ENCODE peak calls at places on chromosome 6, in nine cellular contexts. One of them, this sample, is unnamed.

GRCh38 chr6:27986928-27987725 is 30.1 kb downstream of the OR2B6 start:
- DNase-seq in Calu3: no peak
- DNase-seq in AG04450: no peak
- DNase-seq in pancreas: no peak
- DNase-seq in suprapubic skin: no peak
- DNase-seq in CD8-positive, alpha-beta T cell: no peak
- DNase-seq in transverse colon: no peak
- DNase-seq in B cell: no peak
- DNase-seq in GM10248: no peak
- DNase-seq in this sample: no peak

GRCh38 chr6:142944126-142945066 is 580 bp downstream of the HIVEP2 start:
- DNase-seq in AG04450: peak; percentile 69
- DNase-seq in Calu3: peak; percentile 65
- DNase-seq in CD8-positive, alpha-beta T cell: peak; percentile 83
- DNase-seq in GM10248: peak; percentile 70
- DNase-seq in B cell: peak; percentile 87
- DNase-seq in pancreas: peak; percentile 91
- DNase-seq in suprapubic skin: peak; percentile 95
- DNase-seq in transverse colon: peak; percentile 89
- DNase-seq in this sample: peak; percentile 75

GRCh38 chr6:80696268-80696667 is 589.8 kb downstream of the BCKDHB start:
- DNase-seq in B cell: no peak
- DNase-seq in suprapubic skin: no peak
- DNase-seq in GM10248: no peak
- DNase-seq in Calu3: no peak
- DNase-seq in AG04450: no peak
- DNase-seq in transverse colon: no peak
- DNase-seq in pancreas: no peak
- DNase-seq in CD8-positive, alpha-beta T cell: no peak
- DNase-seq in this sample: no peak

GRCh38 chr6:142871910-142872331 is 73.1 kb downstream of the HIVEP2 start:
- DNase-seq in CD8-positive, alpha-beta T cell: no peak
- DNase-seq in suprapubic skin: no peak
- DNase-seq in AG04450: peak; percentile 38
- DNase-seq in transverse colon: peak; percentile 59
- DNase-seq in GM10248: peak; percentile 38
- DNase-seq in pancreas: no peak
- DNase-seq in B cell: peak; percentile 70
- DNase-seq in Calu3: peak; percentile 66
- DNase-seq in this sample: peak; percentile 81

GRCh38 chr6:106692112-106692822 is 62.9 kb downstream of the QRSL1 start:
- DNase-seq in pancreas: peak; percentile 81
- DNase-seq in Calu3: peak; percentile 69
- DNase-seq in GM10248: no peak
- DNase-seq in transverse colon: peak; percentile 40
- DNase-seq in B cell: no peak
- DNase-seq in AG04450: no peak
- DNase-seq in CD8-positive, alpha-beta T cell: no peak
- DNase-seq in suprapubic skin: no peak
- DNase-seq in this sample: peak; percentile 14

GRCh38 chr6:2158596-2159271 is 86.7 kb downstream of the GMDS start:
- DNase-seq in GM10248: no peak
- DNase-seq in transverse colon: no peak
- DNase-seq in suprapubic skin: no peak
- DNase-seq in pancreas: no peak
- DNase-seq in AG04450: no peak
- DNase-seq in CD8-positive, alpha-beta T cell: no peak
- DNase-seq in B cell: no peak
- DNase-seq in Calu3: no peak
- DNase-seq in this sample: no peak

GRCh38 chr6:139407718-139408222 is 33.3 kb upstream of the CITED2 start:
- DNase-seq in transverse colon: no peak
- DNase-seq in Calu3: no peak
- DNase-seq in pancreas: no peak
- DNase-seq in B cell: no peak
- DNase-seq in suprapubic skin: no peak
- DNase-seq in GM10248: no peak
- DNase-seq in CD8-positive, alpha-beta T cell: no peak
- DNase-seq in AG04450: peak; percentile 74
- DNase-seq in this sample: peak; percentile 97

GRCh38 chr6:48817714-48818113 is 645.3 kb downstream of the MMUT start:
- DNase-seq in suprapubic skin: no peak
- DNase-seq in GM10248: no peak
- DNase-seq in CD8-positive, alpha-beta T cell: no peak
- DNase-seq in Calu3: no peak
- DNase-seq in AG04450: no peak
- DNase-seq in pancreas: no peak
- DNase-seq in B cell: no peak
- DNase-seq in transverse colon: no peak
- DNase-seq in this sample: no peak

GRCh38 chr6:138562691-138563090 is 63.4 kb upstream of the NHSL1 start:
- DNase-seq in Calu3: no peak
- DNase-seq in pancreas: no peak
- DNase-seq in transverse colon: no peak
- DNase-seq in B cell: no peak
- DNase-seq in GM10248: no peak
- DNase-seq in suprapubic skin: no peak
- DNase-seq in AG04450: no peak
- DNase-seq in CD8-positive, alpha-beta T cell: no peak
- DNase-seq in this sample: no peak

DNA sequence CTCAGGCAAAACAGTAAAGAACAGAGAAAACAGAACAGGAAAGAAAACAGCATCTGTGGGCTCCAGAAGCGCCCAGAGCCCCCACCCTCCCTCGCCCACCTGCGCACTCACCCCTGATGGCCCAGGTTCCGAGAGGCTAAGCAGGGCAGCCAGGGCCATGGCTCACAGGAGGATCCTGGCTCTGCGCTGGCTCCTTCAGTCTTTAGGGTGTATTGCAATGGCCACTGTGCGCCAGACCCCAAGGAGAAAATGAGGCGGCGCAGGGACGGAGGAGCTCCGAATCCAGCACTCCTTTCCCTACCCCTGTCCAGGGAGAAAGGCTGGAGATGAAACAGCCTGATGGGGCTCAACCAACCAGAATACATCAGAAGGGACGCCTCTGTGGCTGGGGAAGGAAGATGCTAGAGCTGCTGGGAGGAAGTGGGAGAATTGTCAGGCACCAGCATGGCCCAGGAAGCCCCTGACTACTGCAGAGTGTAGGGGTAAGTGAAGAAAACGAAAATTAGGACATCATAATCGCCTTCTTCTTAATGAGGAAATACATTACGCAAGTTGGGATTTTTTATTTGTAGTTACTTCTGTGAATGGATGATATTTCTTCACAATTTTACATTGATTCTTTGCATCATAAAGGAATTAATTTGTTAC is 49.0 kb downstream of the COL11A2 start:
- DNase-seq in B cell: no peak
- DNase-seq in CD8-positive, alpha-beta T cell: no peak
- DNase-seq in suprapubic skin: no peak
- DNase-seq in Calu3: no peak
- DNase-seq in AG04450: no peak
- DNase-seq in transverse colon: no peak
- DNase-seq in GM10248: no peak
- DNase-seq in pancreas: no peak
- DNase-seq in this sample: no peak
- TF ChIP-seq CTCF in B cell: no peak
- TF ChIP-seq CTCF in CD8-positive, alpha-beta T cell: no peak
- TF ChIP-seq CTCF in suprapubic skin: no peak
- TF ChIP-seq CTCF in Calu3: no peak
- TF ChIP-seq CTCF in AG04450: no peak
- TF ChIP-seq CTCF in transverse colon: no peak
- TF ChIP-seq CTCF in GM10248: no peak
- TF ChIP-seq CTCF in pancreas: no peak
- TF ChIP-seq CTCF in this sample: no peak

DNA sequence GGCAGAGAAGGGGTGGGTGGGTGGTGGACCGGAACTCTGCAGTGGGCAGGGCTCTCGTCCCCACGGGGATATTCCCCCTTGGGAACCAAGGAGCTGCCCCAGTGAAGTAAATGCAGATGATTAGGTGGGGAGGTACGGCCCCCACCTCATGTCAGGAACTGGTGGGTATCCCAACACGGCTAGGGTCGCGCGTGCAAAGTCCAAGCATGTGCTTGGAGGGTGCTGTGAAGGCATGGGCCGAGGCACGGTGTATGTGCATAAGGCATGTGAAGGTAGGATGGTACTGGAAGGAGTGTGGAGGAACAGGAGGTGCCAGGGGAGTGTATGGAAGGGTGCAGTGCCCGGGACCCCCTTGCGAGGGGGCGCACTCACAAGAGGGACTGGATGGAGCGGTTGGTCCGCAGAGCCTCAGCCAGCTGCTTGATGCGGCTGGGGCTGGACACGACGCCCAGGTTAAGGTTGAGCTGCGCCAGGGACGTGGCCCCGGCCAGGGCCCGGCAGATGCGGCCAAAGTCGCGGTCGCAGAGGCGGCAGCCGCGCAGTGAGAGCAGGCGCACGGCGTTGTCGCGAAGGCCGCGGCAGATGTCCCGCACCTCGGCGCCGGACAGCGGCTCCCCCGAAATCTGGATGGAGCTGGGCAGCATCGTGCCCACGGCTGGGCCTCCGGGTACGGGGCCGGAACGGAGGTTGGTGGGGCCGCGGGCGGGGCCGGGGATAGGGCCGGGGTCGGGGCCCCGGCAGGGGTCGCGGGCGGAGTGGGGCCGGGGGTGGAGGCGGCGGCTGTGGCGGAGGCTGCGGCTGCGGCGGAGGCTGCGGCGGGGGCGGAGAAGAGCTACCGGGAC is 783 bp downstream of the LRRC73 start:
- DNase-seq in Calu3: peak; percentile 24
- DNase-seq in CD8-positive, alpha-beta T cell: no peak
- DNase-seq in GM10248: no peak
- DNase-seq in pancreas: peak; percentile 81
- DNase-seq in suprapubic skin: no peak
- DNase-seq in transverse colon: no peak
- DNase-seq in B cell: no peak
- DNase-seq in AG04450: no peak
- DNase-seq in this sample: no peak
- TF ChIP-seq CTCF in Calu3: no peak
- TF ChIP-seq CTCF in CD8-positive, alpha-beta T cell: no peak
- TF ChIP-seq CTCF in GM10248: no peak
- TF ChIP-seq CTCF in pancreas: no peak
- TF ChIP-seq CTCF in suprapubic skin: no peak
- TF ChIP-seq CTCF in transverse colon: no peak
- TF ChIP-seq CTCF in B cell: no peak
- TF ChIP-seq CTCF in AG04450: no peak
- TF ChIP-seq CTCF in this sample: no peak

GRCh38 chr6:90434096-90434495 is 137.5 kb upstream of the BACH2 start:
- DNase-seq in suprapubic skin: no peak
- DNase-seq in AG04450: no peak
- DNase-seq in CD8-positive, alpha-beta T cell: no peak
- DNase-seq in pancreas: no peak
- DNase-seq in GM10248: no peak
- DNase-seq in B cell: no peak
- DNase-seq in transverse colon: no peak
- DNase-seq in Calu3: peak; percentile 23
- DNase-seq in this sample: no peak
- TF ChIP-seq CTCF in suprapubic skin: no peak
- TF ChIP-seq CTCF in AG04450: peak; percentile 24
- TF ChIP-seq CTCF in CD8-positive, alpha-beta T cell: no peak
- TF ChIP-seq CTCF in pancreas: no peak
- TF ChIP-seq CTCF in GM10248: no peak
- TF ChIP-seq CTCF in B cell: no peak
- TF ChIP-seq CTCF in transverse colon: no peak
- TF ChIP-seq CTCF in Calu3: no peak
- TF ChIP-seq CTCF in this sample: peak; percentile 13

GRCh38 chr6:33144373-33144772 is 47.9 kb downstream of the COL11A2 start:
- DNase-seq in B cell: no peak
- DNase-seq in AG04450: no peak
- DNase-seq in CD8-positive, alpha-beta T cell: no peak
- DNase-seq in pancreas: no peak
- DNase-seq in GM10248: no peak
- DNase-seq in Calu3: no peak
- DNase-seq in transverse colon: no peak
- DNase-seq in suprapubic skin: no peak
- DNase-seq in this sample: no peak
- TF ChIP-seq CTCF in B cell: no peak
- TF ChIP-seq CTCF in AG04450: no peak
- TF ChIP-seq CTCF in CD8-positive, alpha-beta T cell: no peak
- TF ChIP-seq CTCF in pancreas: no peak
- TF ChIP-seq CTCF in GM10248: no peak
- TF ChIP-seq CTCF in Calu3: no peak
- TF ChIP-seq CTCF in transverse colon: no peak
- TF ChIP-seq CTCF in suprapubic skin: no peak
- TF ChIP-seq CTCF in this sample: no peak